ENCODE peak calls at places on chromosome 3, in four cellular contexts. L, M, A and N are unnamed samples.

GRCh38 chr3:185657211-185657610 is 71.1 kb downstream of the SENP2 start:
- DNase-seq in L (no peak), M (no peak), A (no peak), N (no peak)

GRCh38 chr3:157094751-157095480 is 65.0 kb downstream of the CCNL1 start:
- DNase-seq in L (no peak), M (no peak), A (no peak), N (no peak)

GRCh38 chr3:48993834-48994233 is 3.8 kb downstream of the P4HTM start:
- DNase-seq in L (no peak), M (no peak), A (no peak), N (no peak)

GRCh38 chr3:72101538-72101937 is 316.6 kb upstream of the PROK2 start:
- DNase-seq in L (no peak), M (no peak), A (no peak), N (no peak)

GRCh38 chr3:180770639-180771038 is 91.3 kb upstream of the CCDC39 start:
- DNase-seq in L (no peak), M (no peak), A (no peak), N (no peak)

GRCh38 chr3:59212128-59212764 is 162.4 kb upstream of the CFAP20DC start:
- DNase-seq in L (peak; percentile 53), M (peak; percentile 6), A (no peak), N (peak; percentile 58)

GRCh38 chr3:76383781-76384180 is 598.4 kb upstream of the ZNF717 start:
- DNase-seq in L (no peak), M (no peak), A (no peak), N (no peak)

GRCh38 chr3:96449803-96450202 is 364.6 kb upstream of the EPHA6 start:
- DNase-seq in L (no peak), M (no peak), A (no peak), N (no peak)

GRCh38 chr3:26058774-26059455 is 269.0 kb downstream of the OXSM start:
- DNase-seq in L (no peak), M (no peak), A (no peak), N (no peak)

GRCh38 chr3:146148468-146148931 is 12.5 kb downstream of the PLOD2 start:
- DNase-seq in L (no peak), M (no peak), A (no peak), N (no peak)
- TF ChIP-seq CTCF in L (no peak), M (no peak), A (peak; percentile 24), N (no peak)

GRCh38 chr3:127959873-127960272 is 44.8 kb downstream of the KBTBD12 start:
- DNase-seq in L (peak; percentile 44), M (no peak), A (no peak), N (peak; percentile 36)
- TF ChIP-seq CTCF in L (peak; percentile 70), M (no peak), A (peak; percentile 53), N (peak; percentile 60)

DNA sequence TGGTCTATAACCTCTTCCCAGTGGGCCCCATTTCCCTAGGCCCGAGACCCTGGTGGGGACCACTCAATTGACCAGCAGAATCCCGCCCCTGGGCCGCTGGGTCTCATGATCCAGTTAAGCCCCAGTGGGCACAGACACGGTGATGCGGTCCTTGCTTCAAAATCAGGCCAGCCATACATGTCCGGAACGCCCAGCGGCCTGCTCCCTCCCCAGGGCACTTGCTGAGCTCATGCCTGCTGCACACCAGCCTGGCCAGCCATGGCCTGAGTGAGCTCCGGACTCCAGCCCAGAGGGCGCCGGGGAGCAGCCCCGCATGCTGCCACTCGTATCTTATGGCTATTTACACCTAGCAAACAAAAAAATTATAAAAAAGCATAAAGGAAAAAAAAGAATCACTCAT is 34.4 kb upstream of the IQSEC1 start:
- DNase-seq in L (no peak), M (no peak), A (no peak), N (no peak)
- TF ChIP-seq CTCF in L (no peak), M (no peak), A (no peak), N (no peak)

DNA sequence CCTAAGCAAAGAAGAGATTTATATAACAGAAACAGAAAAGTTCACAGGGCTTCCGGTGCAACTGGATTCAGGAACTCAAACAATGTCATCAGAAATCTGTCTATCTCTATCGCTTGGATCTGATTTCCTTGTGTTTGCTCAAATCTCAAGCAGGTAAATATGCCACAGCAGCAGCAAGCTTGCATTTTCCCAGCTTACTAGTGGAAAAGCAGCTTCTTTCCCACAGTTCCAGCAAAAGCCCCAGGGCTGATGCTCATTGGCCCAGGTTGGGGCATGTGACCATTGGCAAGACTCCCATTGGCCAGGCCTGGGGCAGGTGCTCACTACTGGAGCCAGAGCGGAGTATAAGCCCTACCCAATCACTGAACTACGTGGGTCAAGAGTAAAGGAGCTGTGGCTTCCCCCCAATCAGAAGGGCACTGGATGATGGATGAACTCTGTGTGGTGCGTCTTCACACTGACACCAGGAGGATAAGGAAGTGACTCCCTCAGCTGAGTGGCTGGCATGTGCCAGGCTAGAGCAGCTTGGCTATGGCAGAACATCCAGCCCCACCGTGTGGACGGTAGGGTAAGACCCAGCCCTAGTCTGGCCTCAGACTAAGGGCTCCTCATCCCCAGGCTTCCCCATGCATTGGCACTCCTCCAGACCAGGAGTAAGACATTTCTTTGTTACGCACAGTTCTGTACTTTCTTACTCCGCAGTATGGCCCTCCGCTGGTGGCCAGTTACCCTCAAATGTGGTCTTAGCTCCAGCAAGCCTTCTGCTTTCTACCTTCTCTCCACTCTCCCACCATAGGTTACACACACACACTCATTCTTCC is 13.1 kb upstream of the VIPR1 start:
- DNase-seq in L (peak; percentile 3), M (no peak), A (no peak), N (no peak)
- TF ChIP-seq CTCF in L (no peak), M (no peak), A (no peak), N (no peak)

DNA sequence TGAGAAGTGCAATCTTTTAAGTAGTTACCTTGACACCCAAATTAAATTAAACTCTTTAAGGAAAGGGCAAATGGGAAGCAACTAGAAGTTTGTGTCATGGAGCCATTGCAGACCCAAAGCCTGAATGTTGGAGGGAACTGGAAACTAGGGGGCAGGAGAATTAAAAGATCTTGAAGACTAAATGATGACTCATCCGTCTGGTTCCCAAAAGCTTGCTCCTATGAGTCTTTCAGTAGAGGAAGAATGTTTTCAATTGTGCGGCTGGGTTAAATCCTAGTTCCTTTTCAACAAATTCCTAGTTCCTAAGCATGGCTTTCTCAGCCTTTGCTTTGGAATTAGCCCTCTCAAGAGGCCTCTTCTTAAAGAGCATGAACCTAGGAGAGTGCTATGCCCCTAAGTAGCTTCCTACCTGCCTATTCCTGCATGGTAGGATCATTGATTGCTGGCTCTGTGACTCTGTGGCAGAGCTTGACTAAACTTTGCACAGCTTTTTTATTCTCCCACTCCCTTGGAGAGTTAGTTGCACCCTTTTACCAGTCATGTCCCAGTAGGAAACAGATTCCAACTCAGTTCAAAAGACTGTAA is 17.7 kb downstream of the CLEC3B start:
- DNase-seq in L (no peak), M (peak; percentile 47), A (no peak), N (no peak)
- TF ChIP-seq CTCF in L (no peak), M (no peak), A (no peak), N (no peak)

GRCh38 chr3:195008816-195009215 is 262.1 kb downstream of the XXYLT1 start:
- DNase-seq in L (no peak), M (no peak), A (no peak), N (no peak)
- TF ChIP-seq CTCF in L (no peak), M (no peak), A (no peak), N (no peak)

GRCh38 chr3:142363936-142364467 is 83.8 kb downstream of the XRN1 start:
- DNase-seq in L (no peak), M (no peak), A (no peak), N (no peak)

GRCh38 chr3:142366434-142366833 is 81.4 kb downstream of the XRN1 start:
- DNase-seq in L (no peak), M (no peak), A (no peak), N (no peak)
- TF ChIP-seq CTCF in L (no peak), M (peak; percentile 14), A (no peak), N (no peak)

GRCh38 chr3:149958171-149958796 is 12.4 kb downstream of the PFN2 start:
- DNase-seq in L (no peak), M (no peak), A (no peak), N (no peak)
- TF ChIP-seq CTCF in L (no peak), M (no peak), A (no peak), N (no peak)

DNA sequence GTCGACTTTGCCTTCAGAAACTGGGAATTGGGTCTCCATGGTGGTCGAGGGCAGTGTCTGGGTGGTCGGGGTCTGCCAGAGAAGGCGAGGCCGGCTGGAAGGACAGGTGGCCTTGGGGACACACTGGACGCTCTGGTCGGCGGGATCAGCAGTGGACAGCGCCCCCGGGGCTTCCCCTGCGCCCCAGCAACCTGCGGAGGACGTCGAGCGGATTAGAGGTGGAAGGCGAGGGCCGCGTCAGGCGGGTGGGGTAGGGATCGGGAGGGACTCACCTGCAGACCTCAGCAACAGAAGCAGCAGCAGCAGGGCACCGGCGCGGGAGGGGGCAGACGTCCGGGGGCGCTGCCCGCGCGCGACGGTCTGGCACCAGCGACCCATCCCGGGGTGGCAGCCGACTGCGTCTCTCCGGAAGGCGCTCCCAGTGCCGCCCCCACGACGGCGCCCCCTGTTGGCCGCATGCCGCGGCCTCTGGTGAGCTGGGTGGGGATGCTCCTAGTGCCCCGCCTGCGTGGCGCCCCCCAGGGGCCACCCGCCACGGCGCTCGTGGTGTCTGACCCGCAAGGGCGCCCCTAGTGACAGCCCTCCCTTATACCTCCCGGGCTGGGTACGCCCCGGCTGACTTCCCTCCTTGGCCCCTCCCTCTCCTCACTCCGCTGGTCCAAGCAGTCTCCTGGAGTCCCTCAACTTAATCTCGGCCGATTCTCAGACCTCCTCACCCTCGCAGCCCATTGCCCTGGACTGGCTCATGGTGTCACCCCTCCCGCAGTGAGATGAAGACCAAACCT is at the start of gene PRSS50:
- DNase-seq in L (peak; percentile 55), M (no peak), A (no peak), N (peak; percentile 37)
- TF ChIP-seq CTCF in L (peak; percentile 23), M (no peak), A (peak; percentile 26), N (no peak)